ENCODE peak calls at places on chromosomes 11 and 22, in eight cellular contexts. I is A549; G is CD8-positive, alpha-beta T cell; K is astrocyte of the spinal cord; J is cardiac fibroblast; T is heart left ventricle; D is pancreas; P is choroid plexus epithelial cell. L is an unnamed sample.

GRCh38 chr11:80958966-80959365 is 1518.1 kb upstream of the TENM4 start:
- DNase-seq in I (no peak), G (no peak), K (no peak), J (peak), T (no peak), D (no peak), P (peak), L (no peak)

GRCh38 chr11:84673753-84674152 is 953.4 kb downstream of the DLG2 start:
- DNase-seq in I (no peak), G (no peak), K (peak), J (no peak), T (no peak), D (no peak), P (peak), L (no peak)

GRCh38 chr11:21975242-21975641 is 217.6 kb upstream of the ANO5 start:
- DNase-seq in I (no peak), G (no peak), K (no peak), J (no peak), T (no peak), D (no peak), P (no peak), L (no peak)

GRCh38 chr11:76919887-76920746 is 59.4 kb downstream of the ACER3 start:
- DNase-seq in I (peak), G (peak), K (peak), J (peak), T (peak), D (peak), P (peak), L (peak)

GRCh38 chr11:130407978-130408377 is 20.4 kb downstream of the ADAMTS8 start:
- DNase-seq in I (no peak), G (no peak), K (peak), J (peak), T (peak), D (no peak), P (peak), L (peak)

GRCh38 chr22:22593964-22594656 is 35.0 kb upstream of the PRAME start:
- DNase-seq in I (no peak), G (peak), K (peak), J (peak), T (no peak), D (no peak), P (peak), L (peak)

GRCh38 chr11:61152816-61153592 is 8.2 kb downstream of the VPS37C start:
- DNase-seq in I (no peak), G (no peak), K (peak), J (peak), T (no peak), D (no peak), P (peak), L (peak)

GRCh38 chr22:38452373-38453064 is 2.5 kb downstream of the KCNJ4 start:
- DNase-seq in I (no peak), G (no peak), K (no peak), J (peak), T (peak), D (no peak), P (no peak), L (no peak)

GRCh38 chr11:11876458-11876857 is 34.7 kb downstream of the USP47 start:
- DNase-seq in I (no peak), G (no peak), K (no peak), J (no peak), T (no peak), D (no peak), P (peak), L (no peak)
- TF ChIP-seq CTCF in I (peak), G (no peak), K (peak), J (peak), T (no peak), D (no peak), P (peak), L (peak)

DNA sequence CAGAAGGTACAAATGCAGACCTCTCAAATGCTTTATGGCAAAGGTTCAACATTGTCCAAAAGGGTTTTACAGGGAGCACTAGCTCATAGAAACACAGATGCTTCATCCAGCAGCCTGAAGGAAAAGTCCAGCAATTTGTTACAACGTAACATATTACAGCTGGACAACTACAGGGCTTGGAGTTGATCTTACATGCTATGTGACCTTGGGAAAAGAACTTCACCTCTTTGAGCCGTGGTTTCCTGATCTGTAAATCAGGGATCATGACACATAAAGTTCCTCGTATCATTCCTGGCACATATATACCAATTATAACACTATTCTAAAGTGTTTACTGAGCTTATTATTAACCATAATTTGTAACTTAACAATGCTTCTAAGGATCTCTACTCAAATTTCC is 85.0 kb downstream of the DDIAS start:
- DNase-seq in I (no peak), G (no peak), K (no peak), J (no peak), T (no peak), D (no peak), P (no peak), L (peak)
- H3K4me3 ChIP-seq in I (no peak), G (no peak), K (no peak), J (no peak), T (no peak), D (no peak), P (no peak), L (no peak)

GRCh38 chr11:64305075-64305690 is at the start of gene ESRRA:
- DNase-seq in I (peak), G (peak), K (peak), J (peak), T (peak), D (peak), P (peak), L (peak)
- TF ChIP-seq CTCF in I (no peak), G (no peak), K (no peak), J (no peak), T (no peak), D (no peak), P (no peak), L (no peak)

DNA sequence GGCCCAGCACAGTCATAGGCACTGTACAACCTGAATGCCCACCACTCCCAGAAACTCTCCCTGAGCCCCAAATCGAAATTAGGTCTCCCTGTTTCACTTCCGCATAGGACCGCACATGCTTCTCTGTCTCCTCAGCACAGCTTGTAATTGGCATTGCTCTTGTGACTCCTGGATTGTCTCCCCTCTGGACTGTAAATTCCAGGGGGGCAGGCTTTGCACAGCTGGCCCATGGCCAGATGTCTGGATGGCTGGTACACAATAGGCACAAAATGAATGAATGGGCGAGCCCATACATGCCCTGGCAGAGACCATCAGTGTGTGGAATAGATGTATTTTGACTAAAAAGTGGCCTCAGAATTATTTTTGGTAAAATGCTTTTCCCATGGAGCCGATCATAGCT is 63.3 kb upstream of the PHF21B start:
- DNase-seq in I (no peak), G (no peak), K (no peak), J (no peak), T (no peak), D (no peak), P (no peak), L (no peak)
- H3K4me3 ChIP-seq in I (no peak), G (no peak), K (no peak), J (no peak), T (no peak), D (no peak), P (no peak), L (no peak)

DNA sequence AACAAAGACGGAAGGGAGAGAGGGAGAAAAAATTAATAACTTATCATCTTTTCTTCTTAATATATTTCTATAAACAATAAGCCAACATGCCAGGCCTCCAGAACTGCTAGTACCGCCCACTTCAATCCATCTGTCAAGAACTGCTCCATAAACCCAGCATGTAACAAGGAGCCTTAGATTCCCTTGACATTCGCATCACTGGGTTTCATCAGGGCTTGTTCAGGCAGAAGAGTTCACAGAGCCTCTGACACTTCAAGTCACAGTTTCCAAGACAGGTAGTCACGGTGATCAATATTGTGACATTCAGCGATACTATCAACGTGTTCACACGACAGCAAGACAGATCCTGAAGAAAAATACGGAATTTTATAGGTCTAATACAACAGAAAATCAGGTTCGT is 61.7 kb downstream of the LARGE2 start:
- DNase-seq in I (no peak), G (no peak), K (no peak), J (no peak), T (no peak), D (no peak), P (no peak), L (no peak)
- TF ChIP-seq CTCF in I (no peak), G (no peak), K (no peak), J (no peak), T (no peak), D (no peak), P (no peak), L (no peak)

DNA sequence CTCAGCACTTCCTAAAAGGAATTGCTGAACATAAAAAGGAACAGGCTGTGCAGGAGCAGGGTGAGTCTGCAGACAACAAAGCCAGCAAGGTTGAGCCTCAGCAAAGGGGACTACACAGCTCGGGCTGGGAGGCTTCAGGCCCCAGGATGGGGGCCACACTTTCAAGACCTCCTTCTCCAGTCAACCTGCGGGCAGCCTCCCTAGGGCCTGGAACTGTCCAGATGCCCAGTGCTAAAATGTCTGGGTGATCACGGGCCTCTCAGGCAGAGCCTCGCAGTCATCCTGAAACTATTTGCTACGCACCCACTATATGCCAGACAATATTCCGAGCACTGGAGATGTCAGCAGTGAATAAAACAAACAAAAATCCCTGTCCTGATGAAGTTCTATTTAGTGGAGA is 3.9 kb upstream of the NEFH start:
- DNase-seq in I (no peak), G (no peak), K (no peak), J (no peak), T (no peak), D (no peak), P (no peak), L (no peak)
- H3K4me3 ChIP-seq in I (no peak), G (no peak), K (no peak), J (no peak), T (no peak), D (no peak), P (no peak), L (no peak)

GRCh38 chr11:64314805-64315561 is 2.4 kb downstream of the TRMT112 start:
- DNase-seq in I (no peak), G (no peak), K (no peak), J (no peak), T (no peak), D (no peak), P (no peak), L (no peak)
- TF ChIP-seq CTCF in I (no peak), G (no peak), K (no peak), J (no peak), T (no peak), D (no peak), P (no peak), L (no peak)

GRCh38 chr22:20920881-20921203 is 3.6 kb downstream of the CRKL start:
- DNase-seq in I (no peak), G (no peak), K (no peak), J (no peak), T (no peak), D (no peak), P (no peak), L (no peak)
- H3K4me3 ChIP-seq in I (peak), G (peak), K (peak), J (peak), T (peak), D (no peak), P (peak), L (peak)

DNA sequence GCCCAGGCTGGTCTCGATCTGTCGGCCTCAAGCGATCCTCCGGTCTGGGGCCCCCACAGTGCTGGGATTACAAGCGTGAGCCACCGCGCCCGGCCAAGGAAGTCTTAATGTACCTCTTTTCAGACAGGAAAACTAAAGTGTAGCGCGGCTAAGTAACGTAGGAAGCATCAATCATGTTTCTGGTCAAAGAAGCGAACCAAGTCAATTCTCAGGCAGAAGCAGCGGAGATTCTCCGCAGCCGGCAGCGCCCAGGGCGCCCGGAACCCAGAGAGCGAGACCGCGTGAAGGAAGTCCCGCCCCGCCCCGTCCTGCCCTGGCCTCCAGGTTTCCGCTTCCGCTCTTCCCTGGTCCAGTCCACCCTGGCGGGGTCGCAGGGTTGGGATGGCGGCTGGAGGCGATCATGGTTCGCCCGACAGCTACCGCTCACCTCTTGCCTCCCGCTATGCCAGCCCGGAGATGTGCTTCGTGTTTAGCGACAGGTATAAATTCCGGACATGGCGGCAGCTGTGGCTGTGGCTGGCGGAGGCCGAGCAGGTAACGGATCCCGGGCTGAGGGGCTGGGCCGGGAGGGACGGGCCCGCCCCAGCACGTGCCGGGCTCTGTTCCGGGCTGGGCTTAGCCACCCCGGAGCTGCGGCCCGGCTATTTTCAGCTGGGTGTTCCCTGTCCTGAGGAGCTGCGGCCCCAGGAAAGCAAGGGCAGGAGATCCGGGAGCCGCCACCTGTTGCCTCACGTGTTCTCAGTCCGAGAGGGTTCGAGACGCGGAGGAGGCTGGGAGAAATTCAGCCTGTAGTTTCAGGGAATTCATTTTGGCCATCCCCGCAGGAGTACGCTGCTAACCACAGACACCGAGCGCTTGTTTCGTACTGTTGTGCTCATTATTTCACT is at the start of gene ADSL:
- DNase-seq in I (peak), G (peak), K (peak), J (peak), T (peak), D (peak), P (peak), L (peak)
- TF ChIP-seq CTCF in I (no peak), G (no peak), K (no peak), J (no peak), T (peak), D (no peak), P (peak), L (peak)

GRCh38 chr11:34624069-34624468 is 3.2 kb downstream of the EHF start:
- DNase-seq in I (no peak), G (peak), K (no peak), J (no peak), T (no peak), D (no peak), P (no peak), L (no peak)

GRCh38 chr11:34623463-34623862 is 2.6 kb downstream of the EHF start:
- DNase-seq in I (no peak), G (no peak), K (no peak), J (no peak), T (no peak), D (no peak), P (no peak), L (no peak)

GRCh38 chr11:34627197-34627596 is 6.3 kb downstream of the EHF start:
- DNase-seq in I (no peak), G (no peak), K (no peak), J (no peak), T (no peak), D (no peak), P (no peak), L (no peak)

GRCh38 chr11:34625576-34625975 is 4.7 kb downstream of the EHF start:
- DNase-seq in I (no peak), G (no peak), K (no peak), J (no peak), T (no peak), D (no peak), P (no peak), L (peak)

DNA sequence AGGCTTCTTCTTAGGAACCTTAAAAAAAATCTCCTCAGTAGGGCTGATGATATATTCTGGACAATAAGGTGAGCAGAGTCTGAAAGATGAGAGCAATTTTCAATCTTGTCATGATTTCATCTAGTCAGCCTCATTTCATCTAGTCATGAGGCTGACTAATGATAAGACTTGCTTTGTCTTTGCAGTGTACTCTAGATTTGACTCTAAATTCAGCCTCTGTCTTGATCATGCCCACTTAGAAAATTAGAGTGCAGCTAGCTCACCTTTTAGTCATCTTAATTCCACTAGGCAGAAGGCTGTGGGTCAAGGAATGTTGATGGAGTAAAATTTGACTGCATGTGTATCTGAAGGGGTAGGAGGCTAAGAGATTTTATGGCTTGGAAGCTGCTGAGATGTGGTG is 5.5 kb downstream of the EHF start:
- DNase-seq in I (no peak), G (no peak), K (no peak), J (no peak), T (no peak), D (no peak), P (no peak), L (no peak)
- H3K4me3 ChIP-seq in I (no peak), G (no peak), K (no peak), J (no peak), T (no peak), D (no peak), P (no peak), L (no peak)

L was measured in fibroblast of villous mesenchyme.